ENCODE peak calls at places on chromosome 10, in six cellular contexts. Z is T follicular helper cell, L is posterior cingulate gyrus, N is activated T-helper 1 cell treated with Interleukin-2 at 50 U/mL for 16 hours, M is substantia nigra, R is lower leg skin. C is an unnamed sample.

GRCh38 chr10:91190876-91191580 is 29.4 kb upstream of the PCGF5 start:
- DNase-seq in N (no peak), L (no peak), Z (no peak), R (no peak), M (no peak), C (peak)

GRCh38 chr10:4902571-4903011 is 60.6 kb upstream of the AKR1C1 start:
- DNase-seq in R (peak), N (no peak), Z (no peak), L (no peak), M (no peak), C (peak)

GRCh38 chr10:1110674-1111119 is 54.5 kb downstream of the WDR37 start:
- DNase-seq in N (no peak), R (no peak), L (no peak), M (no peak), Z (no peak), C (no peak)

GRCh38 chr10:80457554-80458262 is 3.6 kb downstream of the TSPAN14 start:
- DNase-seq in M (no peak), N (no peak), R (no peak), L (no peak), Z (no peak), C (no peak)

GRCh38 chr10:118472961-118473675 is 122.3 kb downstream of the PRLHR start:
- DNase-seq in L (no peak), N (no peak), M (no peak), R (no peak), Z (no peak), C (no peak)

GRCh38 chr10:124741281-124741921 is 2.8 kb downstream of the FAM53B start:
- DNase-seq in Z (peak), L (peak), N (no peak), R (peak), M (peak), C (peak)

GRCh38 chr10:91201213-91201996 is 19.1 kb upstream of the PCGF5 start:
- DNase-seq in R (no peak), L (no peak), N (no peak), Z (no peak), M (no peak), C (no peak)

GRCh38 chr10:74103560-74104248 is 46.9 kb downstream of the AP3M1 start:
- DNase-seq in M (no peak), L (no peak), N (no peak), R (no peak), Z (no peak), C (no peak)

GRCh38 chr10:128026620-128027281 is 99.5 kb downstream of the MKI67 start:
- DNase-seq in Z (no peak), N (no peak), R (no peak), M (no peak), L (no peak), C (no peak)

GRCh38 chr10:124579003-124579384 is 117.4 kb downstream of the LHPP start:
- DNase-seq in N (no peak), Z (no peak), R (no peak), L (no peak), M (no peak), C (no peak)

GRCh38 chr10:60430017-60430416 is 40.3 kb upstream of the ANK3 start:
- DNase-seq in R (no peak), Z (no peak), N (no peak), M (no peak), L (no peak), C (no peak)

GRCh38 chr10:109977382-109977806 is 30.4 kb upstream of the ADD3 start:
- DNase-seq in R (no peak), L (no peak), Z (no peak), N (no peak), M (no peak), C (no peak)

GRCh38 chr10:88946200-88946599 is 6.4 kb downstream of the ACTA2 start:
- DNase-seq in Z (no peak), L (no peak), R (no peak), N (no peak), M (no peak), C (no peak)

GRCh38 chr10:14653271-14654161 is 121.2 kb downstream of the FAM107B start:
- DNase-seq in Z (no peak), N (no peak), M (no peak), L (no peak), R (no peak), C (peak)

GRCh38 chr10:64518456-64518855 is 997.3 kb downstream of the REEP3 start:
- DNase-seq in L (no peak), R (no peak), N (no peak), M (no peak), Z (no peak), C (no peak)

GRCh38 chr10:46551701-46552525 is 4.5 kb downstream of the GPRIN2 start:
- DNase-seq in R (peak), M (no peak), N (no peak), L (no peak), Z (no peak), C (peak)

GRCh38 chr10:111677747-111678146 is 505.8 kb downstream of the GPAM start:
- DNase-seq in M (no peak), R (no peak), L (no peak), Z (no peak), N (no peak), C (no peak)

GRCh38 chr10:26407406-26407969 is 30.7 kb upstream of the APBB1IP start:
- DNase-seq in L (no peak), N (no peak), R (no peak), M (no peak), Z (no peak), C (no peak)

GRCh38 chr10:12403119-12403518 is 53.8 kb downstream of the CAMK1D start:
- DNase-seq in Z (no peak), N (no peak), L (no peak), M (no peak), R (no peak), C (no peak)

GRCh38 chr10:18164771-18165361 is 24.6 kb downstream of the CACNB2 start:
- DNase-seq in L (no peak), N (no peak), Z (no peak), R (no peak), M (no peak), C (no peak)

GRCh38 chr10:106566871-106567270 is 597.6 kb downstream of the SORCS1 start:
- DNase-seq in R (no peak), N (no peak), L (no peak), M (no peak), Z (no peak), C (peak)

GRCh38 chr10:22379059-22379458 is 33.8 kb downstream of the SPAG6 start:
- DNase-seq in Z (no peak), R (no peak), N (no peak), L (no peak), M (no peak), C (no peak)

GRCh38 chr10:127911218-127911866 is 4.4 kb downstream of the PTPRE start:
- DNase-seq in L (no peak), N (no peak), Z (no peak), M (no peak), R (no peak), C (no peak)

C was measured in head of caudate nucleus.